ENCODE peak calls at places on chromosomes 3 and 15, in five cellular contexts. H, P, O, C and R are unnamed samples.

GRCh38 chr3:124529826-124530571 is 200.3 kb upstream of the UMPS start:
- DNase-seq in P (no peak), H (no peak), C (no peak), O (peak; percentile 20), R (no peak)

GRCh38 chr15:41930221-41930866 is 36.5 kb upstream of the SPTBN5 start:
- DNase-seq in P (peak; percentile 31), O (peak; percentile 50), H (no peak), C (no peak), R (no peak)

GRCh38 chr15:45612790-45613415 is 21.9 kb upstream of the SQOR start:
- DNase-seq in C (no peak), H (no peak), O (no peak), P (no peak), R (no peak)

GRCh38 chr3:81554348-81554747 is 207.1 kb downstream of the GBE1 start:
- DNase-seq in C (no peak), P (no peak), H (no peak), O (no peak), R (no peak)

GRCh38 chr3:73625124-73625665 is 454 bp upstream of the PDZRN3 start:
- DNase-seq in P (no peak), C (no peak), H (peak; percentile 3), O (peak; percentile 29), R (peak; percentile 53)

GRCh38 chr3:131053021-131053420 is 26.3 kb downstream of the NEK11 start:
- DNase-seq in O (no peak), H (no peak), C (no peak), P (no peak), R (no peak)

GRCh38 chr15:88467935-88468528 is 524 bp downstream of the MRPS11 start:
- DNase-seq in C (peak; percentile 40), O (no peak), P (no peak), H (no peak), R (no peak)

GRCh38 chr3:149969945-149970715 is 565 bp downstream of the PFN2 start:
- DNase-seq in C (peak; percentile 55), O (peak; percentile 86), P (peak; percentile 73), H (peak; percentile 88), R (peak; percentile 93)

GRCh38 chr15:73809728-73810501 is 56.8 kb upstream of the INSYN1 start:
- DNase-seq in H (peak; percentile 67), O (peak; percentile 43), P (no peak), C (no peak), R (peak; percentile 36)

GRCh38 chr15:77535845-77536244 is 96.9 kb downstream of the LINGO1 start:
- DNase-seq in P (peak; percentile 15), O (peak; percentile 25), H (no peak), C (peak; percentile 19), R (no peak)

GRCh38 chr15:40769310-40770146 is at the start of gene C15orf62:
- DNase-seq in H (peak; percentile 64), P (no peak), O (peak; percentile 55), C (peak; percentile 94), R (no peak)

GRCh38 chr3:123733805-123734526 is 149.1 kb upstream of the HACD2 start:
- DNase-seq in O (no peak), H (no peak), P (no peak), C (no peak), R (no peak)

GRCh38 chr15:79653533-79653932 is 221.4 kb downstream of the MINAR1 start:
- DNase-seq in H (no peak), O (no peak), P (no peak), C (no peak), R (no peak)

GRCh38 chr15:24877174-24877573 is 77.6 kb upstream of the SNRPN start:
- DNase-seq in C (no peak), P (no peak), H (no peak), O (no peak), R (no peak)

GRCh38 chr15:68382286-68383007 is 49.5 kb downstream of the ITGA11 start:
- DNase-seq in O (no peak), P (no peak), C (no peak), H (no peak), R (no peak)

GRCh38 chr15:82572986-82573385 is 32.7 kb upstream of the RPS17 start:
- DNase-seq in P (no peak), O (no peak), C (no peak), H (no peak), R (no peak)

GRCh38 chr3:58271901-58272501 is 34.0 kb upstream of the RPP14 start:
- DNase-seq in C (no peak), O (peak; percentile 21), P (peak; percentile 73), H (no peak), R (no peak)

GRCh38 chr15:56496635-56497034 is 31.7 kb upstream of the MNS1 start:
- DNase-seq in H (no peak), P (peak; percentile 67), O (peak; percentile 57), C (peak; percentile 88), R (no peak)

GRCh38 chr15:74789171-74789627 is 7.3 kb downstream of the CSK start:
- DNase-seq in O (no peak), P (no peak), C (peak; percentile 72), H (peak; percentile 38), R (no peak)

GRCh38 chr3:106963446-106963845 is 413.8 kb upstream of the CCDC54 start:
- DNase-seq in O (no peak), P (no peak), C (no peak), H (no peak), R (peak; percentile 17)

GRCh38 chr3:113263020-113263419 is 51.7 kb downstream of the BOC start:
- DNase-seq in C (no peak), H (peak; percentile 46), O (no peak), P (no peak), R (no peak)

GRCh38 chr3:195082811-195083210 is 188.1 kb downstream of the XXYLT1 start:
- DNase-seq in O (no peak), C (no peak), P (no peak), H (no peak), R (no peak)

GRCh38 chr3:110738531-110738930 is 333.1 kb upstream of the NECTIN3 start:
- DNase-seq in P (no peak), H (no peak), O (no peak), C (no peak), R (no peak)

GRCh38 chr15:68493629-68494028 is 61.7 kb upstream of the ITGA11 start:
- DNase-seq in P (no peak), H (no peak), C (no peak), O (no peak), R (no peak)

GRCh38 chr15:99502182-99502581 is 63.6 kb upstream of the MEF2A start:
- DNase-seq in C (peak; percentile 22), O (no peak), H (no peak), P (no peak), R (no peak)

GRCh38 chr15:71705151-71705550 is 105.2 kb upstream of the NR2E3 start:
- DNase-seq in O (no peak), P (no peak), H (no peak), C (no peak), R (no peak)

GRCh38 chr3:168581718-168582332 is 486.1 kb upstream of the GOLIM4 start:
- DNase-seq in H (no peak), C (no peak), O (no peak), P (no peak), R (no peak)

GRCh38 chr3:14485981-14486380 is 54.2 kb downstream of the GRIP2 start:
- DNase-seq in H (no peak), O (no peak), C (no peak), P (no peak), R (no peak)

GRCh38 chr15:77529394-77530159 is 103.1 kb downstream of the LINGO1 start:
- DNase-seq in C (no peak), H (no peak), P (no peak), O (no peak), R (no peak)

GRCh38 chr3:11627612-11628011 is 16.1 kb downstream of the VGLL4 start:
- DNase-seq in C (no peak), O (no peak), P (no peak), H (no peak), R (no peak)
- H3K4me3 ChIP-seq in C (no peak overlapping the region), O (no peak overlapping the region), P (no peak overlapping the region), H (no peak overlapping the region), R (no peak overlapping the region)

GRCh38 chr3:52408466-52408865 is 36.4 kb downstream of the SEMA3G start:
- DNase-seq in H (no peak), P (no peak), C (no peak), O (no peak), R (no peak)
- H3K4me3 ChIP-seq in H (no peak overlapping the region), P (peak overlapping the region; percentile 97), C (peak overlapping the region; percentile 96), O (no peak overlapping the region), R (no peak overlapping the region)

GRCh38 chr3:187958432-187959003 is 195.4 kb upstream of the LPP start:
- DNase-seq in H (no peak), O (peak; percentile 10), P (no peak), C (peak; percentile 97), R (no peak)
- H3K4me3 ChIP-seq in H (no peak overlapping the region), O (no peak overlapping the region), P (no peak overlapping the region), C (peak overlapping the region; percentile 28), R (no peak overlapping the region)

GRCh38 chr15:32716960-32717289 is 879 bp upstream of the GREM1 start:
- DNase-seq in H (no peak), P (no peak), O (no peak), C (no peak), R (no peak)
- H3K4me3 ChIP-seq in H (no peak overlapping the region), P (no peak overlapping the region), O (no peak overlapping the region), C (no peak overlapping the region), R (peak overlapping the region; percentile 54)

GRCh38 chr15:49621327-49622210 is 721 bp downstream of the DTWD1 start:
- DNase-seq in P (no peak), O (peak; percentile 15), C (peak; percentile 12), H (no peak), R (no peak)

GRCh38 chr15:49620658-49621326 is at the start of the genes DTWD1 and FAM227B:
- DNase-seq in P (peak; percentile 93), C (peak; percentile 97), O (peak; percentile 98), H (peak; percentile 97), R (peak; percentile 97)

GRCh38 chr15:49619226-49619625 is 1.4 kb downstream of the FAM227B start:
- DNase-seq in O (no peak), C (no peak), H (no peak), P (no peak), R (no peak)

GRCh38 chr15:49622561-49622960 is 1.7 kb downstream of the DTWD1 start:
- DNase-seq in P (no peak), H (no peak), O (no peak), C (no peak), R (no peak)

DNA sequence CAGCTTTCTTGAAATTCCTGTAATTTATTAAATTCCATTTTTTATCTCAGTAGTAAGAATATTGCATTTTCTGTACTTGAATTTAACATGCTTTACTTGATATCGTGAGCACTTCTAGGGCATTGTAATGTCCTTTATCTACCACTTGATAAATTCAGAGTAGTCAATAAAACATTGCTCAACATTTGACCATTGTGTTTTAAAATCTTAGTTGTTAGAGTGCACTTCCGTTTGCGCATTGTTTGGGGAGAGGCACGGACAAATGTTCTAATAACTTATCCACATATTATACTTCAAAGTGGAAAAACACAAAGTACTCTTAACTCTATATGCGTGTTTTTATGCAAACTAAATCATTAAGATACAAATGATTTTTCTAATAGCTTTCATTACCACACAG is 444 bp downstream of the FAM227B start:
- DNase-seq in H (no peak), P (no peak), C (peak; percentile 2), O (peak; percentile 28), R (no peak)
- H3K4me3 ChIP-seq in H (no peak overlapping the region), P (peak overlapping the region; percentile 88), C (peak overlapping the region; percentile 86), O (peak overlapping the region; percentile 13), R (peak overlapping the region; percentile 77)